ENCODE peak calls at places on chromosomes 4 and X, in six cellular contexts. U is IMR-90, P is H1, M is neuronal stem cell, Y is H9, V is mesenchymal stem cell. A is an unnamed sample.

GRCh38 chrX:41303013-41303412 is 30.9 kb upstream of the DDX3X start:
- DNase-seq in P (no peak), Y (no peak), V (no peak), U (no peak), M (no peak), A (no peak)

GRCh38 chr4:33696066-33696465 is 2548.2 kb downstream of the ARAP2 start:
- DNase-seq in M (no peak), Y (no peak), V (peak), U (no peak), P (no peak), A (no peak)

GRCh38 chr4:56627375-56627774 is 53.7 kb downstream of the HOPX start:
- DNase-seq in M (no peak), U (no peak), V (no peak), Y (no peak), P (no peak), A (no peak)

GRCh38 chrX:10576777-10577444 is 43.5 kb downstream of the MID1 start:
- DNase-seq in M (no peak), Y (no peak), V (no peak), P (no peak), U (no peak), A (no peak)

GRCh38 chrX:131270085-131270484 is 19.0 kb downstream of the IGSF1 start:
- DNase-seq in M (no peak), P (no peak), V (no peak), U (no peak), Y (no peak), A (no peak)

GRCh38 chr4:122914938-122915337 is 7.5 kb downstream of the NUDT6 start:
- DNase-seq in P (no peak), Y (no peak), V (peak), M (no peak), U (peak), A (no peak)

GRCh38 chr4:54668031-54668611 is 10.4 kb downstream of the KIT start:
- DNase-seq in V (no peak), P (no peak), U (no peak), Y (no peak), M (no peak), A (peak)

GRCh38 chr4:39032218-39033085 is at the start of gene TMEM156:
- DNase-seq in V (peak), P (no peak), M (no peak), Y (no peak), U (peak), A (no peak)

GRCh38 chr4:149264093-149264733 is 551.4 kb downstream of the IQCM start:
- DNase-seq in U (peak), M (peak), P (peak), Y (peak), V (peak), A (peak)

GRCh38 chrX:57586360-57586759 is 5.5 kb upstream of the ZXDB start:
- DNase-seq in V (no peak), U (no peak), Y (no peak), P (no peak), M (no peak), A (no peak)

GRCh38 chr4:148574941-148575340 is 132.7 kb upstream of the NR3C2 start:
- DNase-seq in V (no peak), Y (no peak), P (no peak), U (no peak), M (no peak), A (no peak)

GRCh38 chr4:124095596-124095995 is 616.9 kb downstream of the ANKRD50 start:
- DNase-seq in P (no peak), M (no peak), Y (no peak), V (no peak), U (peak), A (no peak)
- H3K9ac ChIP-seq in P (no peak), M (no peak), Y (no peak), V (no peak), U (no peak), A (no peak)

GRCh38 chrX:39839371-39839770 is 258.4 kb downstream of the BCOR start:
- DNase-seq in M (no peak), Y (no peak), P (no peak), V (no peak), U (no peak), A (no peak)

GRCh38 chrX:39845289-39845688 is 252.5 kb downstream of the BCOR start:
- DNase-seq in Y (no peak), P (no peak), U (no peak), V (no peak), M (no peak), A (no peak)

GRCh38 chrX:39840141-39841126 is 257.3 kb downstream of the BCOR start:
- DNase-seq in Y (no peak), P (no peak), M (no peak), U (no peak), V (no peak), A (no peak)

GRCh38 chrX:39843318-39843717 is 254.4 kb downstream of the BCOR start:
- DNase-seq in Y (no peak), P (no peak), M (no peak), V (no peak), U (no peak), A (no peak)

DNA sequence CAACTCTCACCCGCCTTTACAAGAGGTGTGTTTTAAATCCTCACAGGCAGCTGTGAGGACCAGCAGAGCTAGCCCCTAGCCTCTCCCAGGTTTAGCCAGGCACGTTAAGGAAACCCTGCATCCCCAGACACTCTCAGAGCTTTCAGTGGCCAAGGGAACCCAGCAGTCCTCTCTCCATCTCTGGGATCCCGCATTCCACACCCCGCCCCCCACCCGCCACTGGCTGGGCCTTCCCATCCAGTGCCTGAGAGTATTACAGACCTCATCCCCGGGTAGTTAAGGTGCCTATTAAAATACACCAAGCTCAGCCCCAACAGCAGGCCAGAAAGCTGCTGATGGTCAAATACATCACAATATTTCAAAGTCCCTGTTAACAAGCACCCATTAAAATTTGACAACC is 256.2 kb downstream of the BCOR start:
- DNase-seq in Y (no peak), M (no peak), U (no peak), V (no peak), P (no peak), A (no peak)
- H2BK15ac ChIP-seq in Y (no peak), M (no peak), U (no peak), V (no peak), P (no peak), A (no peak)

DNA sequence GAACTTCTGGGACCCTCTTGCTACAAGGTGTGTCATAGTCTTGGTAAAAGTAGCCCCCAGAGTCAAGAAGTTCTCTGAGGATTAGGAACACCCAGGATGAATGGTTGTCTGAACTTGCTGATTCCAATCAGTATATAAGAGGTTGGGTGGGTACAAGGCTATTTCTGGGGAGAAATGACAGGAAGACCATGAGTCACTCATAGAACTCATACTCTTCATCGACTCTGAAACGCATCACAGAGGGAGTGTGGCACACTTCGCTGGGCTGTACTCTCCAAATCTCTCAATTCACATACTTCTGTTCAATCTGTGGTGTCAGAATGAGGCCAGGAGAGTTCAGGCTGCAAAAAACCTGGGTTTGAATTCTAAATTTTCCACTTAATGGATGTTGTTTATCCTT is 193.2 kb upstream of the LEF1 start:
- DNase-seq in U (no peak), P (no peak), M (no peak), V (peak), Y (no peak), A (no peak)
- H2BK120ac ChIP-seq in U (no peak), P (no peak), M (no peak), V (no peak), Y (no peak), A (no peak)

DNA sequence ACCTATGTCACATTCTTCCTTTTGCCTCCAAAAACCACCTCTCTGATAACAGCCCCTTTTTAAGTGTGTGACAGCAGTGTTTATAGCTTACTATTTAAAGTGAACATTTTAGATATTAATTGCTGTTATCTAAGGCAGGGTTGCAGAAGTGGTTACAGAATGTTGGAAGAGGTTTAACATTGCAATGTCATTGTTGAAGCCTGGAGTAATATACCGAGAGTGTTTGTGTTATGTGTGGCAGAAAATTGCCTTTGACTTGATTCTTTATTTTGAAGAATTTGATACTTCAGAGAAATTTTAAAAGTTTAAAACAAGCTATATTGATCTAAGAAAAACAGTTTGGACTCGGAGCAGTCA is 37.1 kb downstream of the SMARCAD1 start:
- DNase-seq in U (no peak), V (no peak), M (no peak), Y (no peak), P (no peak), A (no peak)
- H3K9ac ChIP-seq in U (no peak), V (no peak), M (no peak), Y (no peak), P (no peak), A (no peak)

GRCh38 chr4:72318771-72319170 is 250.2 kb downstream of the ADAMTS3 start:
- DNase-seq in P (no peak), M (no peak), U (no peak), Y (no peak), V (no peak), A (no peak)

GRCh38 chr4:72323227-72323626 is 245.8 kb downstream of the ADAMTS3 start:
- DNase-seq in P (no peak), M (no peak), U (no peak), Y (no peak), V (no peak), A (no peak)

GRCh38 chr4:72319596-72319995 is 249.4 kb downstream of the ADAMTS3 start:
- DNase-seq in V (no peak), P (no peak), M (no peak), U (peak), Y (no peak), A (no peak)

GRCh38 chr4:72325215-72325614 is 243.8 kb downstream of the ADAMTS3 start:
- DNase-seq in P (no peak), U (no peak), M (no peak), Y (no peak), V (no peak), A (no peak)

GRCh38 chr4:72320185-72320948 is 248.7 kb downstream of the ADAMTS3 start:
- DNase-seq in U (no peak), M (no peak), P (no peak), Y (no peak), V (no peak), A (no peak)
- H2BK15ac ChIP-seq in U (no peak), M (no peak), P (no peak), Y (no peak), V (no peak), A (no peak)

GRCh38 chrX:153333821-153334653 is at the start of gene ZNF275:
- DNase-seq in V (peak), M (peak), Y (peak), P (peak), U (peak), A (peak)
- H2BK120ac ChIP-seq in V (peak), M (no peak), Y (no peak), P (no peak), U (no peak), A (no peak)

GRCh38 chr4:85362550-85362949 is 112.4 kb upstream of the ARHGAP24 start:
- DNase-seq in V (no peak), U (no peak), M (no peak), P (no peak), Y (no peak), A (no peak)
- H3K9ac ChIP-seq in V (no peak), U (no peak), M (no peak), P (no peak), Y (no peak), A (no peak)